ENCODE peak calls at places on chromosomes 12 and 14, in four cellular contexts. A is heart right ventricle, K is transverse colon, T is suprapubic skin. J is an unnamed sample.
A peak's percentile ranks its signal among the peaks of the same experiment; 100 is the strongest.

GRCh38 chr12:131806654-131807053 is 21.5 kb upstream of the MMP17 start:
- DNase-seq in T (no peak), K (no peak), A (no peak), J (no peak)

GRCh38 chr14:57266060-57266459 is 2.6 kb downstream of the EXOC5 start:
- DNase-seq in K (no peak), A (no peak), T (no peak), J (no peak)

GRCh38 chr12:105721051-105721825 is 390.7 kb downstream of the C12orf75 start:
- DNase-seq in K (no peak), A (no peak), T (no peak), J (no peak)

GRCh38 chr14:96832351-96832750 is 35.2 kb downstream of the VRK1 start:
- DNase-seq in K (no peak), T (no peak), A (no peak), J (no peak)

GRCh38 chr14:41285193-41285748 is 321.4 kb upstream of the LRFN5 start:
- DNase-seq in K (no peak), T (no peak), A (no peak), J (no peak)

GRCh38 chr12:27163048-27163715 is 80.8 kb upstream of the C12orf71 start:
- DNase-seq in K (no peak), T (no peak), A (no peak), J (no peak)

GRCh38 chr12:119868992-119869391 is 8.1 kb downstream of the CIT start:
- DNase-seq in T (no peak), A (no peak), K (no peak), J (no peak)

GRCh38 chr12:123571343-123571813 is 13.0 kb upstream of the TMED2 start:
- DNase-seq in A (peak; percentile 31), K (peak; percentile 16), T (no peak), J (peak; percentile 19)

GRCh38 chr12:27185234-27186045 is 58.6 kb upstream of the STK38L start:
- DNase-seq in A (no peak), T (no peak), K (no peak), J (no peak)

GRCh38 chr12:63792333-63792732 is 12.6 kb downstream of the RXYLT1 start:
- DNase-seq in A (no peak), T (no peak), K (no peak), J (no peak)

GRCh38 chr14:90568405-90568804 is 171.6 kb downstream of the CALM1 start:
- DNase-seq in A (no peak), K (no peak), T (no peak), J (no peak)

GRCh38 chr12:78279567-78279966 is 448.9 kb downstream of the NAV3 start:
- DNase-seq in K (no peak), T (no peak), A (no peak), J (no peak)

GRCh38 chr14:75450381-75451276 is 22.8 kb downstream of the JDP2 start:
- DNase-seq in K (peak; percentile 78), A (peak; percentile 54), T (no peak), J (peak; percentile 92)

GRCh38 chr12:52063986-52064649 is 5.7 kb upstream of the ATG101 start:
- DNase-seq in A (peak; percentile 80), K (peak; percentile 39), T (no peak), J (peak; percentile 72)

GRCh38 chr12:19390208-19390607 is 49.1 kb upstream of the AEBP2 start:
- DNase-seq in K (no peak), A (no peak), T (no peak), J (no peak)

GRCh38 chr14:47935332-47935731 is 259.9 kb upstream of the MDGA2 start:
- DNase-seq in T (no peak), A (no peak), K (no peak), J (no peak)

GRCh38 chr12:56723889-56724659 is 1.0 kb downstream of the NACA start:
- DNase-seq in K (peak; percentile 59), T (no peak), A (no peak), J (peak; percentile 93)

DNA sequence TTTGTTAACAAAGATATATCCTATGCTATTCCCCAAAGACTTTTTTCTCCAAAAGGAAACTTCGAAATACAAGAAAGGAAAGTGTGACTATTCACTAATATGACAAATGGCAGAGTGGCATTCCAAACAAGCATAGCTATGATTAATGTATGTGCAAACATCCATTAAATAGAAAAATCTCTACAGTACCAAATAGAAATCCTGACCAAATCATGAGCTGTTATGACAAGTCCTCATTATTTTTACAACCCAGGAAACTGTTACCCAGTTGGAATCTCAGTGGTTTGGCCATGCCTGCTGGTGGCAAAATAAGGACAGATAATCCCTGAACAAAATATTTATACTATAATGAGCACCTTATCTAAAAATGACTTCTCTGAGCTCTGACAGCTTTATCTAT is 202.1 kb downstream of the SEC23A start:
- DNase-seq in A (no peak), K (no peak), T (no peak), J (no peak)
- H3K4me1 ChIP-seq in A (no peaks in the 10 kb centered on the region), K (no peaks in the 10 kb centered on the region), T (no peaks in the 10 kb centered on the region), J (no peaks in the 10 kb centered on the region)

DNA sequence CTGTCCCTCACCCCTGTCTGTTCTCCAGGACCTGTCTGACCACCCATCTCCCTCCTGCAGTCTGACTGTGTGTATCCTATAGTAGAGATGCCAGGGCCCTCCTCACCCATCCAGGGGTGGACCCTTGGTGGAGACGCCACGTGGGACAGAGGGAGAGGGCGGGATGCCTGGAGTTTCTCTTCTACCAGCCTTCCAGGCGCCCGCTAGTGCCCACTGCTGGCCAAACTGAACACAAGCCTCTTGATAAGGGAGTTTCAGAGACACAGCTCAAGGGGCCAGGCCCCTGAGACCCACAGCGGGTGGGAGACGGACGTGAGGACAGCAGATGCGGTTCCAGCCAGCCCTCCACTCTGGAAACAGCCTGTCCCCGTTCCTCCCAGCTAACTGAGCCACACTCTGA is 147.3 kb downstream of the RBM19 start:
- DNase-seq in A (no peak), K (no peak), T (no peak), J (no peak)
- TF ChIP-seq CTCF in A (no peak), K (no peak), T (no peak), J (no peak)

GRCh38 chr12:94206886-94207285 is 58.5 kb downstream of the PLXNC1 start:
- DNase-seq in K (no peak), A (no peak), T (no peak), J (no peak)
- H3K4me1 ChIP-seq in K (no peaks in the 10 kb centered on the region), A (peaks cover 16% of the 10 kb centered on the region), T (peaks cover 13% of the 10 kb centered on the region), J (no peaks in the 10 kb centered on the region)

GRCh38 chr14:73754911-73755360 is 40.8 kb upstream of the PNMA1 start:
- DNase-seq in T (no peak), K (peak; percentile 59), A (peak; percentile 60), J (peak; percentile 61)
- TF ChIP-seq CTCF in T (no peak), K (no peak), A (no peak), J (peak; percentile 18)

DNA sequence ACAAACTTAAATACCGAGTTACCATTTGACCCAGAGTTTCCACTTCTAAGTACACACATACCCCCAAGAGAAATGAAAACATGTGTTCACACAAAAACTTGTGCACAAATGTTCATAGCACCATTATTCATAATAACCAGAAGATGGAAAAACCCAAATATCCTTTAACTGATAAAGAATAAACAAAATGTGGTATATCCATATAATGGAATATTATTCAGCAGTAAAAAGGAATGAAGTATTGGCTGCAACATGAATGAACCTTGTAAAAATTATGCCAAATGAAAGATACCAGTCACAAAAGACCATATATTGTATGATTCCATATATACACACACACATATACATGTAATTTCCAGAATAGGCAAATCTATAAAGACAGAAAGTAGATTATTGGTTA is 116.4 kb downstream of the TAOK3 start:
- DNase-seq in A (no peak), T (no peak), K (no peak), J (no peak)
- H3K4me1 ChIP-seq in A (no peaks in the 10 kb centered on the region), T (no peaks in the 10 kb centered on the region), K (no peaks in the 10 kb centered on the region), J (no peaks in the 10 kb centered on the region)

GRCh38 chr12:2277492-2278153 is 224.8 kb downstream of the CACNA1C start:
- DNase-seq in K (no peak), A (no peak), T (no peak), J (no peak)
- TF ChIP-seq CTCF in K (no peak), A (no peak), T (no peak), J (no peak)

DNA sequence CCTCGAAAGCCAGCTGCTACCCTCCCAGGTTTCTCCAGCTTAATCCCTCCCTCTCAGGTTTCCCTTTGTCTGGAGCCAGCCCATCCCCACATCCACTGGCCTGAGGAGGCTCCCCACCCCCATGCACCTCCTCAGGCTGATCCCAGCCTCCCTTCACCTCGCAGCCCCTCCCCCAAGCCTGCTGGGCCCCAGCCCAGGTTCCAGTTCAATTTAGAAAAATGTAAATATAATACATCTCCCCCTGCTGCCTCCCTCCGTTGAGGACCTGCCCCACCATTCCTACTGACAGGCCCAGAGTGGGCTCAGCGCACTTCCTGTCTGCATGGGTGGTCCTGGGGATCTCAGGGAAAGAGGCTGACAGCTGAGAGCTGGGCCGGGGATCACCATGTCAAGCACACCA is 155.8 kb downstream of the NTF3 start:
- DNase-seq in A (no peak), T (no peak), K (no peak), J (no peak)
- H3K4me1 ChIP-seq in A (peaks cover 39% of the 10 kb centered on the region), T (no peaks in the 10 kb centered on the region), K (no peaks in the 10 kb centered on the region), J (no peaks in the 10 kb centered on the region)

GRCh38 chr12:94663702-94664101 is 13.3 kb upstream of the TMCC3 start:
- DNase-seq in K (no peak), T (no peak), A (no peak), J (no peak)

GRCh38 chr12:94659531-94659930 is 9.2 kb upstream of the TMCC3 start:
- DNase-seq in A (no peak), T (no peak), K (no peak), J (no peak)

GRCh38 chr12:94666158-94666557 is 15.8 kb upstream of the TMCC3 start:
- DNase-seq in K (no peak), T (no peak), A (no peak), J (no peak)

GRCh38 chr12:94660436-94660835 is 10.1 kb upstream of the TMCC3 start:
- DNase-seq in A (no peak), T (no peak), K (no peak), J (no peak)

GRCh38 chr12:94663077-94663476 is 12.7 kb upstream of the TMCC3 start:
- DNase-seq in A (no peak), K (no peak), T (no peak), J (no peak)
- TF ChIP-seq CTCF in A (no peak), K (no peak), T (no peak), J (no peak)

J was measured in gastrocnemius medialis.